ENCODE peak calls at places on chromosomes 3 and 15, in four cellular contexts. T is sigmoid colon, S is fibroblast of villous mesenchyme, U is choroid plexus epithelial cell. F is an unnamed sample.

GRCh38 chr15:77862651-77863104 is 214.8 kb downstream of the TBC1D2B start:
- DNase-seq in T (no peak), S (no peak), U (no peak), F (no peak)

GRCh38 chr15:25876231-25877140 is 13.4 kb upstream of the ATP10A start:
- DNase-seq in T (no peak), S (no peak), U (no peak), F (no peak)

GRCh38 chr3:194312186-194312742 is 38.9 kb downstream of the CPN2 start:
- DNase-seq in T (peak), S (no peak), U (no peak), F (no peak)

GRCh38 chr3:15155840-15156360 is 50.1 kb upstream of the CAPN7 start:
- DNase-seq in T (no peak), S (no peak), U (no peak), F (no peak)

GRCh38 chr3:179146911-179147570 is 1.1 kb upstream of the PIK3CA start:
- DNase-seq in T (no peak), S (peak), U (peak), F (no peak)

GRCh38 chr3:18302517-18302916 is 122.6 kb downstream of the SATB1 start:
- DNase-seq in T (peak), S (peak), U (peak), F (no peak)

GRCh38 chr3:10192953-10193691 is 28.4 kb downstream of the IRAK2 start:
- DNase-seq in T (no peak), S (peak), U (peak), F (no peak)

GRCh38 chr3:45479627-45480026 is 91.3 kb downstream of the LARS2 start:
- DNase-seq in T (no peak), S (peak), U (peak), F (no peak)

GRCh38 chr3:170961616-170962400 is 53.4 kb upstream of the EIF5A2 start:
- DNase-seq in T (no peak), S (peak), U (peak), F (no peak)

GRCh38 chr3:37986479-37987314 is 3.9 kb upstream of the VILL start:
- DNase-seq in T (peak), S (no peak), U (no peak), F (peak)

GRCh38 chr3:47567149-47567548 is 11.5 kb downstream of the CSPG5 start:
- DNase-seq in T (no peak), S (no peak), U (no peak), F (no peak)

GRCh38 chr15:69290346-69291164 is 8.2 kb upstream of the PAQR5 start:
- DNase-seq in T (no peak), S (peak), U (peak), F (no peak)

GRCh38 chr3:23877324-23877980 is 39.3 kb downstream of the NKIRAS1 start:
- DNase-seq in T (no peak), S (peak), U (peak), F (no peak)

GRCh38 chr3:24400450-24400849 is 94.2 kb downstream of the THRB start:
- DNase-seq in T (no peak), S (no peak), U (no peak), F (no peak)

GRCh38 chr3:153162513-153163348 is 705 bp downstream of the RAP2B start:
- DNase-seq in T (peak), S (peak), U (peak), F (peak)

GRCh38 chr15:65330934-65331645 is 26.6 kb downstream of the RNU5B-1 start:
- DNase-seq in T (no peak), S (no peak), U (peak), F (no peak)

GRCh38 chr15:49038382-49038781 is 7.9 kb downstream of the SECISBP2L start:
- DNase-seq in T (no peak), S (peak), U (no peak), F (no peak)

GRCh38 chr3:127792664-127793292 is 29.5 kb downstream of the MGLL start:
- DNase-seq in T (peak), S (peak), U (peak), F (no peak)

GRCh38 chr15:66850078-66850991 is 148.3 kb downstream of the SMAD6 start:
- DNase-seq in T (no peak), S (peak), U (no peak), F (peak)

GRCh38 chr3:120129041-120129440 is 34.8 kb upstream of the GSK3B start:
- DNase-seq in T (no peak), S (no peak), U (no peak), F (no peak)

GRCh38 chr15:70345251-70346019 is 247.7 kb upstream of the TLE3 start:
- DNase-seq in T (no peak), S (no peak), U (no peak), F (peak)

GRCh38 chr3:11156026-11156410 is 1.7 kb downstream of the HRH1 start:
- DNase-seq in T (no peak), S (no peak), U (no peak), F (no peak)

GRCh38 chr3:120743081-120743365 is 479 bp downstream of the GTF2E1 start:
- DNase-seq in T (no peak), S (peak), U (peak), F (no peak)

GRCh38 chr3:179695672-179696313 is 43.0 kb downstream of the USP13 start:
- DNase-seq in T (no peak), S (no peak), U (no peak), F (no peak)

GRCh38 chr3:196486263-196486662 is 17.3 kb downstream of the RNF168 start:
- DNase-seq in T (no peak), S (peak), U (peak), F (no peak)

GRCh38 chr3:160376681-160377080 is 22.3 kb downstream of the IFT80 start:
- DNase-seq in T (no peak), S (no peak), U (peak), F (no peak)

GRCh38 chr3:38646062-38646461 is 3.4 kb downstream of the SCN5A start:
- DNase-seq in T (peak), S (no peak), U (no peak), F (peak)

GRCh38 chr3:134628884-134629283 is 21.9 kb downstream of the KY start:
- DNase-seq in T (no peak), S (no peak), U (no peak), F (peak)

GRCh38 chr3:185595520-185595919 is 9.4 kb downstream of the SENP2 start:
- DNase-seq in T (no peak), S (no peak), U (no peak), F (no peak)

GRCh38 chr15:75817151-75817935 is 25.9 kb upstream of the UBE2Q2 start:
- DNase-seq in T (no peak), S (peak), U (peak), F (no peak)

GRCh38 chr15:33278816-33279612 is 31.8 kb upstream of the RYR3 start:
- DNase-seq in T (no peak), S (peak), U (peak), F (no peak)

GRCh38 chr3:85790445-85791030 is 831.7 kb downstream of the CADM2 start:
- DNase-seq in T (no peak), S (no peak), U (no peak), F (no peak)

GRCh38 chr3:137103739-137104138 is 146.0 kb downstream of the IL20RB start:
- DNase-seq in T (no peak), S (no peak), U (no peak), F (no peak)

GRCh38 chr15:101773496-101774100 is 29.7 kb upstream of the OR4F6 start:
- DNase-seq in T (no peak), S (no peak), U (peak), F (peak)

GRCh38 chr3:163707659-163708058 is 1370.6 kb downstream of the SI start:
- DNase-seq in T (no peak), S (no peak), U (no peak), F (no peak)

GRCh38 chr3:102223139-102223538 is 211.7 kb upstream of the ZPLD1 start:
- DNase-seq in T (no peak), S (no peak), U (no peak), F (no peak)

GRCh38 chr15:87224409-87224808 is 1032.1 kb downstream of the NTRK3 start:
- DNase-seq in T (no peak), S (no peak), U (no peak), F (no peak)

DNA sequence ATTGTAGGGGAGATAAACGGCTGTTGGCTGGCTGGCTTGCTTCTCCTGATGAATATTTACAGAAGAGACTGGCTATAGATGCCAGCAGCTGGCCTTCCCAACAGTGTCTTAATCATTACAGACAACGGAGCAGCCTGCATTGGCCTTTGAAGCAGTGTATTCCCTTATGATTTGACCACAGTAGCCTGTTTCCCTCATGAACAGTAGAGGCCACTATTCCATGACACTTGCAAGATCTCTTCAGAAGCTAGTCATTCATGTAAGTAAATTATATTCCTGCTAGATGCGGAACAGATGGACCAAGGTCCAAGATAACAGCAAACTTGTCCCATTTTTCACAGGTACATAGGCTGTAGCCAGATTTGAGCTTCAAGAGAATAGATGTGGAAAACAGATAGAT is 47.3 kb downstream of the TMCO5A start:
- DNase-seq in T (no peak), S (peak), U (peak), F (no peak)
- TF ChIP-seq CTCF in T (no peak), S (peak), U (peak), F (no peak)

DNA sequence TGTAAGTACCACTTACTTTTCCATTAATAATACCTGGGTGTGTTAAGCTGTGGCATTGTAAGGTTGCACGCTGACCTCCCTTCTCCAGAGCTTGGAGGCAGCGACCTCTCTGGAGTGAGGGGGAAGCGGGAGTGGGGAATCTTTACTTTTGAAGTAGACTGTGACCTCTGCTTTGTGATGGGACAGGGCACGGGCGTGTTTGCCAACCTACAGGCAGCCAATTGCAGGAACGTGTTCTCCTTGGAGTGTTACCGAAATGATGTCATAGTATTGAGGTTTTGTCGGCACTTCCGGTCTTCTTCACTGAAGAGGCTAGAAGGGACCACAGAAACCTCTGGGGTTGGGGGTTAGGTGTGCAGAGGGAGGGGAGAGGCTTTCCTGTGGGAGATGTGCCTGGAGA is 227.3 kb upstream of the C2CD4B start:
- DNase-seq in T (no peak), S (peak), U (peak), F (no peak)
- TF ChIP-seq CTCF in T (no peak), S (no peak), U (peak), F (no peak)

GRCh38 chr3:157354254-157354653 is 82.4 kb upstream of the PTX3 start:
- DNase-seq in T (no peak), S (no peak), U (no peak), F (no peak)

GRCh38 chr3:157355276-157355675 is 81.4 kb upstream of the PTX3 start:
- DNase-seq in T (no peak), S (no peak), U (no peak), F (no peak)

GRCh38 chr3:157353657-157354056 is 83.0 kb upstream of the PTX3 start:
- DNase-seq in T (no peak), S (no peak), U (no peak), F (no peak)

GRCh38 chr3:157356541-157356940 is 80.1 kb upstream of the PTX3 start:
- DNase-seq in T (no peak), S (no peak), U (no peak), F (no peak)

DNA sequence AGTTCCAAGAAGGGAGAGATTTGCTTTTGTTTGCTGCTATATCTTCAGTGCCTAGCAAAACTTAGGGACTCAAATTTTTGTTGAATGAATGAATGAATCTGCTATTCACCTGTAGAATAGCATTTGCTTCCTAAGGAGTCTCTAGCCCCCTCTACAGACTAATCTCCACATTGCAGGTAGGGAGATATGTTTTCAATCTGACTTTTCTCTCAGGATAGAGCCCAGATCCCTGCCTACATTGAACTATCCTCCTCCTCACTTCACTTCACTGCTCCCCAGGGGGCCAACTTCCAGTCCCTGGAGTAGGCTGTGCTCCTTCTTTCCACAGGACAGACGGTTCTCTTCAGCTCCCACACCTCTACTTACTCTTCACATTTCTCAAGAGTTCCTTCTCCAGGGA is 81.9 kb upstream of the PTX3 start:
- DNase-seq in T (no peak), S (peak), U (peak), F (no peak)
- TF ChIP-seq CTCF in T (no peak), S (peak), U (peak), F (no peak)

DNA sequence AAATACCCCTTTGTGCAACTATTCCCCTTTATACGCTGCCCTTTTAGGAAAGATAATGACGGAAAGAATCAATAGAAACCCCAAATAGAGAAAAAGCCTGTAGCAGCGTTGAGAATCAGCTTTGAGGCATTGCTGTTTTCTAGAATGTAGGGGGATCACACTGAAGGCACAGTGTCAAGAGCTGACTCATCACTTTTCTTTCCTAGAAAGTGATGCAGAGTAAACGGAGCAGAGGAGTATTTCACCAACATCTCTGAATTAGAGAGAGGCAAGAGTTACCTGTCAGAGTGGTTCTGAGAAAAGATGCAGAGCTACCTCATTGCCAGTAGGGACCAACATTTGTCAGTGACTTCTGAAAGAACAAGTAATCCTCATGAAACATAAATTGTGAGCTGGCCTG is 269.8 kb upstream of the TMC3 start:
- DNase-seq in T (no peak), S (no peak), U (no peak), F (no peak)
- TF ChIP-seq CTCF in T (no peak), S (no peak), U (no peak), F (no peak)

GRCh38 chr3:187618732-187619131 is 51.5 kb downstream of the SST start:
- DNase-seq in T (no peak), S (no peak), U (no peak), F (no peak)

GRCh38 chr3:187613557-187613956 is 56.6 kb downstream of the SST start:
- DNase-seq in T (no peak), S (no peak), U (no peak), F (no peak)

GRCh38 chr3:187615630-187616029 is 54.6 kb downstream of the SST start:
- DNase-seq in T (no peak), S (no peak), U (no peak), F (no peak)

GRCh38 chr3:187619461-187619860 is 50.7 kb downstream of the SST start:
- DNase-seq in T (no peak), S (no peak), U (no peak), F (no peak)

GRCh38 chr3:187616307-187616939 is 53.8 kb downstream of the SST start:
- DNase-seq in T (no peak), S (peak), U (peak), F (no peak)
- TF ChIP-seq CTCF in T (peak), S (peak), U (peak), F (peak)

GRCh38 chr15:51756482-51756881 is 5.1 kb downstream of the TMOD2 start:
- DNase-seq in T (no peak), S (no peak), U (no peak), F (no peak)

GRCh38 chr15:51755790-51756189 is 4.4 kb downstream of the TMOD2 start:
- DNase-seq in T (no peak), S (no peak), U (no peak), F (no peak)

GRCh38 chr15:51759557-51760070 is 8.2 kb downstream of the TMOD2 start:
- DNase-seq in T (peak), S (peak), U (peak), F (no peak)

GRCh38 chr15:51758645-51759044 is 7.2 kb downstream of the TMOD2 start:
- DNase-seq in T (peak), S (peak), U (peak), F (no peak)

DNA sequence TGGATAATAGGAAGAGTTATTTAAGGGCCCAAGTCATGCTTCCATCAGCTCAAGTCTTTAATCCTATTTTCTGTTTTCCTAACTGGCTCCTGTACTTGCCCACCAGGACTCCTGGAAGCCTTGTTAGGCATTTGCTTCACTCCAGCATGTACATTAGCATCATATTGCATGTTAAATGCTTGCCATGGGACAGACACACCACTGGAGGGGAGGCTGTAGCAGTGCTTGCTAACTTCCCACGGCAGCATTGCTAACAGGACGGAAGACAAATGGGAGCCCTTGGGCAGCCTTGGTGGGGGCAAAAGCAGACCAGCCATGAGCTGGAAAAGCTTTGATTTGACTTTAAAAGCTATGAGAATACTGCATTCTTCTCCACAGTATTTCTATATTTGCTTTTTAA is 6.1 kb downstream of the TMOD2 start:
- DNase-seq in T (no peak), S (no peak), U (no peak), F (no peak)
- TF ChIP-seq CTCF in T (no peak), S (no peak), U (no peak), F (no peak)

GRCh38 chr15:67917037-67917436 is 77.2 kb upstream of the RNU6-1 start:
- DNase-seq in T (peak), S (no peak), U (no peak), F (peak)
- TF ChIP-seq CTCF in T (no peak), S (no peak), U (no peak), F (no peak)

GRCh38 chr3:53775834-53776251 is 70.4 kb downstream of the CHDH start:
- DNase-seq in T (no peak), S (no peak), U (no peak), F (no peak)

GRCh38 chr3:53773330-53773583 is 73.0 kb downstream of the CHDH start:
- DNase-seq in T (no peak), S (no peak), U (no peak), F (no peak)

GRCh38 chr3:53773586-53774368 is 72.4 kb downstream of the CHDH start:
- DNase-seq in T (no peak), S (peak), U (peak), F (no peak)

GRCh38 chr3:53775018-53775417 is 71.2 kb downstream of the CHDH start:
- DNase-seq in T (no peak), S (no peak), U (no peak), F (no peak)

DNA sequence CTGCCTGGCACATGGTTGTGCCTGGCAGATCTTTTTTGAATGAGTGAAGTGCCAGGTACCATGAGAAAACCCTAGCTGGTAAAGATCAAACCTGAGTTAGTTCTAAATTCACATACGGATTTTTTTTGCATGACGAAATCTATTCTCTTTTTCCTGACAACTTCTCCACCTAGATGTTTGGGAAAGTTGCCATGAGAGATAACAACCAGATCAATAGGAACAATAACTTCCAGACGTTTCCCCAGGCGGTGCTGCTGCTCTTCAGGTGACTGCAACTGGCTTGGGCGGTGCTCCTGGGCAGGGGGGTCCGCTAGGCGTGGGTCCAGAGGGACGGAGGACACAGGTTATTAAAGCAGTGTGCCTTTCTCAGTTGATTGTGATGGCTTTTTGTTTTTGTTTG is 71.8 kb downstream of the CHDH start:
- DNase-seq in T (no peak), S (no peak), U (no peak), F (no peak)
- TF ChIP-seq CTCF in T (no peak), S (no peak), U (no peak), F (no peak)

F was measured in coronary artery.